ENCODE peak calls at places on chromosomes 12 and 14, in eight cellular contexts. C is stimulated activated CD8-positive, alpha-beta memory T cell treated with anti-CD3 and anti-CD28 coated beads, Interleukin-15, amount 100 ng/mL, for 1 hour; I is psoas muscle; V is fibroblast of pulmonary artery; T is naive thymus-derived CD4-positive, alpha-beta T cell; Q is small intestine; N is brain microvascular endothelial cell; P is A172. J is an unnamed sample.

GRCh38 chr12:46519407-46519806 is 146.8 kb upstream of the SLC38A2 start:
- DNase-seq in C (no peak), Q (no peak), I (no peak), N (no peak), V (no peak), T (no peak), P (no peak), J (no peak)

GRCh38 chr12:104315326-104316224 is 12.0 kb downstream of the EID3 start:
- DNase-seq in Q (no peak), T (no peak), C (no peak), N (no peak), V (no peak), P (no peak), I (no peak), J (no peak)

GRCh38 chr14:23829736-23830474 is 123.7 kb upstream of the DHRS4 start:
- DNase-seq in V (peak; percentile 83), N (peak; percentile 94), Q (peak; percentile 86), T (no peak), I (no peak), C (no peak), P (peak; percentile 90), J (no peak)

GRCh38 chr14:97709552-97709951 is 912.4 kb downstream of the VRK1 start:
- DNase-seq in C (no peak), T (peak; percentile 30), Q (peak; percentile 37), I (no peak), P (no peak), V (no peak), N (no peak), J (no peak)

GRCh38 chr14:100714205-100714781 is 12.4 kb upstream of the DLK1 start:
- DNase-seq in P (no peak), C (no peak), N (no peak), T (no peak), Q (no peak), I (no peak), V (no peak), J (no peak)

GRCh38 chr12:96399081-96399918 is 939 bp downstream of the CDK17 start:
- DNase-seq in Q (peak; percentile 73), N (peak; percentile 55), P (peak; percentile 66), T (peak; percentile 81), I (peak; percentile 83), C (peak; percentile 47), V (peak; percentile 85), J (peak; percentile 90)

GRCh38 chr12:40103043-40103442 is 2.8 kb downstream of the SLC2A13 start:
- DNase-seq in T (no peak), C (no peak), P (no peak), I (no peak), Q (no peak), V (no peak), N (no peak), J (no peak)

GRCh38 chr12:18250313-18250916 is 10.9 kb upstream of the PIK3C2G start:
- DNase-seq in Q (peak; percentile 76), N (peak; percentile 51), I (no peak), P (peak; percentile 47), C (no peak), T (no peak), V (peak; percentile 85), J (no peak)

GRCh38 chr14:77613207-77613606 is 3.2 kb downstream of the SPTLC2 start:
- DNase-seq in P (no peak), C (no peak), I (no peak), T (no peak), Q (no peak), N (no peak), V (peak; percentile 34), J (no peak)

GRCh38 chr12:108346727-108347710 is 7.9 kb upstream of the CMKLR1 start:
- DNase-seq in P (no peak), C (no peak), V (no peak), Q (no peak), T (no peak), N (no peak), I (peak; percentile 6), J (no peak)

GRCh38 chr14:89418452-89418851 is 1.4 kb upstream of the FOXN3 start:
- DNase-seq in T (peak; percentile 42), I (no peak), C (no peak), V (no peak), N (no peak), Q (peak; percentile 61), P (no peak), J (peak; percentile 53)

GRCh38 chr14:69360438-69361108 is 37.5 kb downstream of the ERH start:
- DNase-seq in Q (no peak), T (no peak), I (no peak), V (no peak), C (no peak), P (no peak), N (no peak), J (no peak)

GRCh38 chr12:77734489-77734888 is 96.2 kb upstream of the NAV3 start:
- DNase-seq in T (no peak), Q (no peak), C (no peak), N (no peak), P (peak; percentile 36), V (peak; percentile 41), I (no peak), J (no peak)

GRCh38 chr14:54798465-54799124 is 104.0 kb downstream of the GCH1 start:
- DNase-seq in C (no peak), V (no peak), I (no peak), Q (no peak), T (no peak), P (no peak), N (no peak), J (no peak)